ENCODE peak calls at places on chromosome 14, in four cellular contexts. V is SK-N-SH, J is H1, N is K562. W is an unnamed sample.

GRCh38 chr14:96752594-96752993 is 44.6 kb upstream of the VRK1 start:
- DNase-seq in N (no peak), V (no peak), J (no peak), W (no peak)

GRCh38 chr14:22483863-22484593 is 105.0 kb downstream of the DAD1 start:
- DNase-seq in N (no peak), V (no peak), J (no peak), W (no peak)

GRCh38 chr14:76918176-76918750 is 92.1 kb downstream of the LRRC74A start:
- DNase-seq in V (peak), J (no peak), N (no peak), W (no peak)

GRCh38 chr14:91138511-91139359 is 24.9 kb downstream of the DGLUCY start:
- DNase-seq in J (peak), V (no peak), N (peak), W (peak)

GRCh38 chr14:70555890-70556289 is 21.1 kb upstream of the ADAM20 start:
- DNase-seq in N (no peak), J (no peak), V (no peak), W (peak)

GRCh38 chr14:60090864-60091519 is 731 bp upstream of the PCNX4 start:
- DNase-seq in J (no peak), N (peak), V (peak), W (no peak)

GRCh38 chr14:58026967-58027366 is 125.0 kb downstream of the ARMH4 start:
- DNase-seq in J (no peak), V (no peak), N (no peak), W (no peak)

GRCh38 chr14:21350539-21350938 is 33.3 kb downstream of the SUPT16H start:
- DNase-seq in N (no peak), J (no peak), V (no peak), W (no peak)

GRCh38 chr14:59269431-59269830 is 81.0 kb downstream of the DAAM1 start:
- DNase-seq in N (no peak), J (no peak), V (no peak), W (no peak)

GRCh38 chr14:56339855-56340701 is 221.9 kb downstream of the PELI2 start:
- DNase-seq in N (peak), J (peak), V (peak), W (peak)

GRCh38 chr14:89284368-89285058 is 132.5 kb downstream of the FOXN3 start:
- DNase-seq in J (no peak), N (no peak), V (no peak), W (no peak)

GRCh38 chr14:32019271-32019670 is 57.8 kb upstream of the ARHGAP5 start:
- DNase-seq in J (no peak), V (no peak), N (no peak), W (no peak)

GRCh38 chr14:22955702-22956575 is 951 bp downstream of the HAUS4 start:
- DNase-seq in V (no peak), N (no peak), J (no peak), W (no peak)

GRCh38 chr14:66119805-66120204 is 366.4 kb upstream of the CCDC196 start:
- DNase-seq in J (no peak), N (no peak), V (no peak), W (no peak)

GRCh38 chr14:34347683-34348082 is 114.4 kb downstream of the SPTSSA start:
- DNase-seq in J (no peak), N (no peak), V (no peak), W (no peak)

GRCh38 chr14:104370256-104370870 is 209.2 kb upstream of the C14orf180 start:
- DNase-seq in V (peak), J (peak), N (no peak), W (peak)

GRCh38 chr14:68603682-68604360 is 189.0 kb downstream of the ZFP36L1 start:
- DNase-seq in V (no peak), N (no peak), J (no peak), W (no peak)

GRCh38 chr14:77485901-77486678 is 12.5 kb downstream of the ISM2 start:
- DNase-seq in J (no peak), V (no peak), N (no peak), W (no peak)

DNA sequence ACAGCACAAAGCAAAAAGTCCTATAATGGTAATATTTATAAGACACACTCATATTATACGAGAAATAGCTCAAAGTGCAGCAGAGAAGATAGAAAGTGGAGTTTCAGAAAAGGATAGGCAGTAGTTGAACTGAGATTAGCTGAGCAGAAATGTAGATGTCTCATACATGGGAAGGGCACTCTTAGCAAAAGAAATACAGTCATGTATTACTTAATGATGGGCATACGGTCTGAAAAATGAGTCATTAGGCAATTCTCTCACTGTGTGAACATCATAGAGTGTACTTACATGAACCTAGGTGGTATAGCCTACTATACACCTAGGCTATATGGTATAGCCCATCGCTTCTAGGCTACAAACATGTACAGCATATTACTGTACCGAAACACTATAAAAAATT is 671.3 kb downstream of the RPS29 start:
- DNase-seq in N (no peak), J (no peak), V (no peak), W (no peak)
- TF ChIP-seq TEAD4 in N (no peak), J (no peak), V (no peak), W (no peak)

GRCh38 chr14:53710615-53711014 is 246.0 kb downstream of the BMP4 start:
- DNase-seq in N (no peak), J (no peak), V (no peak), W (no peak)
- TF ChIP-seq TEAD4 in N (no peak), J (no peak), V (no peak), W (no peak)

DNA sequence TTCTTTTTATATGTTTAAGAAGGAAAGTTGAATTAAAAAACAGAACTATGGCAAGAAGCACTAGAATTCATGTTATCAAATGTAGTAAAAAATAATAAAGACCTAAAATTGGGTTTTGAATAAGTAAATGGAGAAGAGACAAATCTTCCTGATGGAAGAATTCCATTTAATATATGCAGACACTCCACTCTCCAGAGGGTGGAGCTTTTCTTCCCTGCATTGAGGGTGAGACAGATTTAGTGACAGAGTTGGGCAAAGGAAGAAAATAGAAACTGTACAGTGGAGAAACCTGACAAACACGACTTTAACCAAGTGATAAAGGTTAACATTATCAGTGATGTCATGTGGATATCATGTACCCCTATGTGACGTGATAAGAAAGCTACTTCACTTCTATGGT is 217.6 kb downstream of the PRKD1 start:
- DNase-seq in V (no peak), J (no peak), N (no peak), W (no peak)
- TF ChIP-seq TEAD4 in V (no peak), J (no peak), N (no peak), W (no peak)

GRCh38 chr14:103346286-103346685 is 12.2 kb downstream of the EIF5 start:
- DNase-seq in V (no peak), J (no peak), N (no peak), W (no peak)
- TF ChIP-seq TEAD4 in V (no peak), J (no peak), N (no peak), W (no peak)

W was measured in WTC11.